ENCODE peak calls at places on chromosomes 16 and 17, in six cellular contexts. F is neural crest cell; N is AG04449; U is glutamatergic neuron; I is CD4-positive, alpha-beta T cell; S is suprapubic skin. D is an unnamed sample.

GRCh38 chr17:59512844-59513383 is 52.5 kb upstream of the DHX40 start:
- DNase-seq in F (no peak), N (no peak), U (no peak), I (no peak), S (no peak), D (no peak)

GRCh38 chr17:68399638-68400403 is 57.5 kb downstream of the WIPI1 start:
- DNase-seq in F (no peak), N (no peak), U (no peak), I (peak; percentile 19), S (no peak), D (no peak)

GRCh38 chr17:73203788-73204479 is 11.1 kb downstream of the COG1 start:
- DNase-seq in F (no peak), N (no peak), U (no peak), I (peak; percentile 21), S (no peak), D (no peak)

GRCh38 chr17:10879110-10879509 is 41.2 kb upstream of the PIRT start:
- DNase-seq in F (peak; percentile 31), N (no peak), U (peak; percentile 76), I (no peak), S (no peak), D (peak; percentile 31)

GRCh38 chr17:67585077-67585602 is 132.6 kb upstream of the NOL11 start:
- DNase-seq in F (no peak), N (no peak), U (no peak), I (no peak), S (no peak), D (no peak)

GRCh38 chr16:58040496-58040846 is 14.9 kb downstream of the MMP15 start:
- DNase-seq in F (no peak), N (no peak), U (no peak), I (no peak), S (no peak), D (no peak)

GRCh38 chr16:57999366-57999970 is 1.0 kb downstream of the ZNF319 start:
- DNase-seq in F (no peak), N (no peak), U (peak; percentile 7), I (peak; percentile 17), S (no peak), D (no peak)

GRCh38 chr17:4490637-4491061 is 8.0 kb upstream of the SPNS2 start:
- DNase-seq in F (no peak), N (no peak), U (no peak), I (no peak), S (no peak), D (no peak)

GRCh38 chr17:17156107-17156506 is 50.0 kb downstream of the PLD6 start:
- DNase-seq in F (no peak), N (no peak), U (no peak), I (no peak), S (no peak), D (no peak)

GRCh38 chr17:77002103-77003045 is 134.2 kb downstream of the MGAT5B start:
- DNase-seq in F (no peak), N (no peak), U (no peak), I (no peak), S (no peak), D (no peak)

GRCh38 chr16:68504066-68504465 is 35.0 kb upstream of the ZFP90 start:
- DNase-seq in F (no peak), N (no peak), U (no peak), I (no peak), S (no peak), D (no peak)

GRCh38 chr16:67185866-67186134 is 2.0 kb upstream of the MATCAP1 start:
- DNase-seq in F (no peak), N (no peak), U (no peak), I (no peak), S (no peak), D (no peak)

GRCh38 chr17:64147110-64148016 is 17.4 kb upstream of the ERN1 start:
- DNase-seq in F (no peak), N (no peak), U (no peak), I (no peak), S (no peak), D (no peak)

DNA sequence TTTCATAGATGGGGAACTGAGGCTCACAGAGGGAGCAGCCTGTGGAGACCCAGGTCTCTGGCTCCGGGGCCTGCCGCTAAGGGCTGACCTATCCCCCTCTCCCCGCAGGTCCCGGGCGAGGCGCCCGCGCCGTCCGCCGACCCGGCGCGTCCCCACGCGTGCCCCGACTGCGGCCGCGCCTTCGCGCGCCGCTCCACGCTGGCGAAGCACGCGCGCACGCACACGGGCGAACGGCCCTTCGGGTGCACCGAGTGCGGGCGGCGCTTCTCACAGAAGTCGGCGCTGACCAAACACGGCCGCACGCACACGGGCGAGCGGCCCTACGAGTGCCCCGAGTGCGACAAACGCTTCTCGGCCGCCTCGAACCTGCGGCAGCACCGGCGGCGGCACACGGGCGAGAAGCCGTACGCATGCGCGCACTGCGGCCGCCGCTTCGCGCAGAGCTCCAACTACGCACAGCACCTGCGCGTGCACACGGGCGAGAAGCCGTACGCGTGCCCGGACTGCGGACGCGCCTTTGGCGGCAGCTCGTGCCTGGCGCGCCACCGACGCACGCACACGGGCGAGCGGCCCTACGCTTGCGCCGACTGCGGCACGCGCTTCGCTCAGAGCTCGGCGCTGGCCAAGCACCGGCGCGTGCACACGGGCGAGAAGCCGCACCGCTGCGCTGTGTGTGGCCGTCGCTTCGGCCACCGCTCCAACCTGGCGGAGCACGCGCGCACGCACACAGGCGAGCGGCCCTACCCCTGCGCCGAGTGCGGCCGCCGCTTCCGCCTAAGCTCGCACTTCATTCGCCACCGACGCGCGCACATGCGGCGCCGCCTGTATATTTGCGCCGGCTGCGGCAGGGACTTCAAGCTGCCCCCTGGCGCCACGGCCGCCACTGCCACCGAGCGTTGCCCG is 10.3 kb downstream of the ZNF771 start:
- DNase-seq in F (peak; percentile 75), N (peak; percentile 33), U (peak; percentile 86), I (peak; percentile 90), S (peak; percentile 86), D (peak; percentile 80)
- TF ChIP-seq CTCF in F (peak; percentile 43), N (peak; percentile 23), U (no peak), I (no peak), S (no peak), D (peak; percentile 41)

DNA sequence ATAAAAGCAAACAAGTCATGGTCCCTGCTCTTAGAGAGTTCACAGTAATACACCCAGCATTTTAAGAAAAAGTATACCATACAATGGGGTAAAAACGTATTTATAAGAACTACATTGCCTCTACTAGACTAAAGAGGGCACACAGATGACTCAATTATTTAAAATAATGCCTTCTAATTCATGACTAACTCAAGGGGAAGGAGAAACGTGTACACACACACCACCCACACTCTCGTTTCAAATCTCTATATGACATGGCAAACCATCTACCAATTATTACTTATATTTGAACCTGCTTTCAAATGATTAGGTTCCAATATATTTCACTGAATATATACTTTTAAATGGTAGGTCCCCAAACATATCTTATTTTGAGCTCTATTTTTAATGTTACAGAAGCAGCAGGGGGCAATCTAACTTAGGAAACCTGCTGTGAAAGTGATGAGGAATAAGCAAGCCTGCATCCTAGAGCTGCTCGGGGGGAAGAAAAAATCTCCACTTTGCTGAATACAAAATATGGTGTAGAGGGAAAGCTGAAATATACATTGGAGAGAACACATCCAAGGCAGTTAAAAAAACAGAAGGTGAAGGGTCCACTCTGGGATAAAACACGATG is 232.4 kb upstream of the PSMD7 start:
- DNase-seq in F (no peak), N (no peak), U (no peak), I (no peak), S (no peak), D (no peak)
- TF ChIP-seq CTCF in F (no peak), N (no peak), U (no peak), I (no peak), S (no peak), D (no peak)

GRCh38 chr16:83113317-83113716 is 486.5 kb downstream of the CDH13 start:
- DNase-seq in F (peak; percentile 15), N (no peak), U (peak; percentile 38), I (no peak), S (no peak), D (peak; percentile 25)
- TF ChIP-seq CTCF in F (peak; percentile 70), N (peak; percentile 56), U (peak; percentile 74), I (no peak), S (peak; percentile 12), D (peak; percentile 86)

DNA sequence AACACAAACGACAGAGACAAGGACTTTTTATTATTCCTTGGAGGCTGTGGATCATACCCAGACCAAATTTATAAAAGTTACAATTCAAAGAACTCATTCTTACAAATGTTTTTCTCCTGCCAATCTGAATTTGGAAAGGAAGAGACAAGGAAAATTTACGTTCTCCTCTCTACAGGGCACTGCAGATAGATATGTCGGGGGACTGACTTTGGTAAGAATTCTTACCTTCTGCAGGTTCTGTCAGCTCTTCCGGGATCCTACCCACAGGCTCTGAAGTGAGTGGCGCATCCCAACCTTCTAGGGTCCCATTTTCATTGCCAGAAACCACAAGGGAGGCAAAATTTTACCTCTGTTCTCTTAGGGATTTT is 2.2 kb upstream of the SLFN12L start:
- DNase-seq in F (no peak), N (no peak), U (no peak), I (no peak), S (no peak), D (no peak)
- TF ChIP-seq CTCF in F (peak; percentile 7), N (no peak), U (peak; percentile 21), I (peak; percentile 14), S (no peak), D (no peak)

DNA sequence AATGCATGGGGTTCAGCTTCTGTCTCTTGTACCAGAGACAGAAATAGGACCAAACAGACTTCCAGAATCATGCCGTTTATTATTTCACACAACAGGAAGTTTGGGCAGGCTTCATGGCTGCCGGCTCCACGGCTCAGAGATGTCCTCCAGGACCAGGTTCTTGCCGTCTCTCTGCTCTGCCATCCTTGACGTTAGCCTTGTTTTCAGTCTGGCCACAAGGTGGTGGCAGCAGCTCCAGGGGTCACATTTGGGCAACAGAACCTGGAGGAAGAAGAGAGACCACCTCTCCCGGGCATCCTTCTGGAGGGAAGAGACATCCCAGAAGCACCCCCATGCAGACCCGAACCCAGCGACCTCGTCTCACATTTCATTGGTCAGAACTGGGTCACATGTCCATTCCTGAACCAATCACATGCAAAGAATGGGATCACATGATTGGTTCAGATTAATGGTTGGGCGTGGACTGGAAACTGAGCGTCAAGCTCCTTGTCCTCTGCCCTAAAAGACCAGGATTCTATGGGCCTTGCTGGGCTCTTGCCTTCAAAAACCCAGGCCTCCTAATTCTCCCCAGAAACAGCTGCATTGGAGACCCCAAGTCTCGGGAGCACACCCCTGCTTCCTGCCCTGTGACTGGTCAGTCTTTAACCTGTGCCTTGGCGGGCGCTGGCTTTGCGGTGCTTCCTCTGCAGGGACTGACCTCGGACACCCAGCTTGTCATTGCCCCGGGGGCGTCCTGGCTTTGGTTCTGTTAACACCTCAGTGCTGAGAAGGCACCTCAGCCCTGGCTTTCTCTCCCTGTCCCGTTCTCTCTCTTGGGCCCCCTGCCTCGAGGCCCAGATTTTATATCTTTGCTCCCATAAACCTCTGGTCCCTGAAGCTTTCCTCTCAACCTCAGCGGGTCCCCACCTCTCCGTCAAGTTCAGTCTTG is 63.3 kb downstream of the IRF8 start:
- DNase-seq in F (no peak), N (no peak), U (no peak), I (no peak), S (no peak), D (no peak)
- TF ChIP-seq CTCF in F (no peak), N (no peak), U (no peak), I (no peak), S (no peak), D (no peak)

D was measured in progenitor cell of endocrine pancreas.